ENCODE peak calls at places on chromosomes 11 and 22, in four cellular contexts. Q is adrenal gland, L is mesenchymal stem cell, Y is AG04450. U is an unnamed sample.
A peak's percentile ranks its signal among the peaks of the same experiment; 100 is the strongest.

GRCh38 chr11:3703383-3703782 is 32.2 kb upstream of the CHRNA10 start:
- DNase-seq in Q (no peak), L (no peak), Y (no peak), U (no peak)

GRCh38 chr11:113991718-113992458 is 17.0 kb downstream of the HTR3A start:
- DNase-seq in Q (no peak), L (peak; percentile 36), Y (no peak), U (no peak)

GRCh38 chr22:50020606-50021005 is 8.0 kb upstream of the IL17REL start:
- DNase-seq in Q (no peak), L (no peak), Y (no peak), U (no peak)

GRCh38 chr11:77510095-77510494 is 36.2 kb upstream of the PAK1 start:
- DNase-seq in Q (no peak), L (no peak), Y (no peak), U (no peak)

GRCh38 chr11:93000511-93001476 is 31.3 kb downstream of the MTNR1B start:
- DNase-seq in Q (peak; percentile 48), L (peak; percentile 73), Y (peak; percentile 71), U (peak; percentile 86)

GRCh38 chr22:49923445-49923844 is 5.0 kb downstream of the CRELD2 start:
- DNase-seq in Q (no peak), L (no peak), Y (no peak), U (no peak)

GRCh38 chr11:1471736-1472135 is 14.8 kb downstream of the MOB2 start:
- DNase-seq in Q (no peak), L (no peak), Y (no peak), U (peak; percentile 0)

GRCh38 chr11:130325691-130326090 is 11.0 kb upstream of the ZBTB44 start:
- DNase-seq in Q (no peak), L (no peak), Y (no peak), U (no peak)

GRCh38 chr11:83249972-83250593 is 36.1 kb downstream of the CCDC90B start:
- DNase-seq in Q (no peak), L (peak; percentile 59), Y (peak; percentile 29), U (no peak)

GRCh38 chr22:47605441-47605840 is 843.0 kb downstream of the TBC1D22A start:
- DNase-seq in Q (no peak), L (no peak), Y (no peak), U (no peak)
- H3K9me3 ChIP-seq in Q (no peaks in the 10 kb centered on the region), L (peaks cover 2% of the 10 kb centered on the region), Y (peaks cover 71% of the 10 kb centered on the region), U (no peaks in the 10 kb centered on the region)

DNA sequence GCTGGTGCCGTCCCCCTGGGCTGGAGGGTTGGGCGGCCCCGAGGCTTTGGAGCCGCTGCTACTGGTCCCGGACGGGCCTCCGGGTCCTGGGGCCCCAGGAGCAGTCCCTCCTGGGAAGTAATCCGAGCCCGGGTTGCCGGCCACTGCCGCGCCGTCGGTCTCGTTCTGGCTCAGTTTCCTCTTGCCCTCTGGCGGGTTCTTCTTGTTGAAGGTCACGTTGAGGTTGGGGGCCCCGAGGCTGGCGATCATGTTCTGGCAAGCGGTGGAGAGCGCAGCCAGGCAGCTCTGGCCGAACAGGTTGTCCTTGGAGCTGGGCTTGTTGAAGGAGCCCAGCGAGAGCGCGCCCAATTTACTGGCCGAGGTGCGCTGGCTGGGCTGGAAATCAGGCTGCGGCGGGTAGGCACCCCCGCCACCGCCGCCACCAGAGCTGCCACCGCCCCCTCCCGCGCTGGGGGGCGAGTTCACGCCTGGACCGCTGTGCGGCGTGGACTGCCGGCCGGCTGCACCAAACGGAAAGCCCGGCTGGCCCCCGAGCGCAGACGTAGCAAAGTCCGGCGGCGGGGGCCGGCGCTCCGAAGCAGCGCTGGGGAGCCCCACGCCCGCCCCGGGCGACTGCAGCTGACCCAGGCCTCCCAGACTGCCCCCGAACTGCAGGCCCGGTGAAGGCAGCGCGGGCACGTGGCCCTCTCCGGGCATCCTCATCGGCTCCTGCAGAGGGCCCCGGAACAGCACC is 3.6 kb downstream of the MN1 start:
- DNase-seq in Q (no peak), L (no peak), Y (no peak), U (no peak)
- H3K27me3 ChIP-seq in Q (peaks cover 44% of the 10 kb centered on the region), L (no peaks in the 10 kb centered on the region), Y (peaks cover 23% of the 10 kb centered on the region), U (no peaks in the 10 kb centered on the region)

GRCh38 chr11:2652857-2653643 is 46.7 kb downstream of the KCNQ1OT1 start:
- DNase-seq in Q (no peak), L (no peak), Y (no peak), U (no peak)

GRCh38 chr11:2650343-2650867 is 49.4 kb downstream of the KCNQ1OT1 start:
- DNase-seq in Q (no peak), L (no peak), Y (no peak), U (no peak)

GRCh38 chr11:2652362-2652761 is 47.4 kb downstream of the KCNQ1OT1 start:
- DNase-seq in Q (no peak), L (no peak), Y (no peak), U (no peak)

GRCh38 chr11:2651054-2651617 is 48.7 kb downstream of the KCNQ1OT1 start:
- DNase-seq in Q (no peak), L (no peak), Y (no peak), U (no peak)

DNA sequence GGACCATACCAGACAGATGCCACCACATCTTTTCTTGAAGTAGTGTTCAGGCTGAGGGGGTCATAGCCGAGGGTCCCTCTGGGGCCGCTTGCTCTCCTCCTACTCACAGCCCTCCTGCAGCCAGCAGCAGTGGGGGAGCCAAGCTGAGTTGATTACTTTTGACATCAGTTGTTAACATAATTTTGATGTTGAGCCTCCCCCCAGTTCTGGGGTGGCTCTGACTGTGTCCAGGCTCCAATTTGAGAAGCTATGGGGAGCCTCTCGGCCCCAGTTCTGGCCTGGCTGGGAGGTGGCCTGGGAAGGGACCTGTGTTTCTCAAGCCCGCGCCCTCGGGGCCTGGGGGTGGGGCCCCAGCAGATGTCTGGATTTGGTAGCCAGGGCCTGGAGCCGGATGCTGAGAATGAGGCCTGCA is 48.0 kb downstream of the KCNQ1OT1 start:
- DNase-seq in Q (no peak), L (no peak), Y (no peak), U (no peak)
- H3K9me3 ChIP-seq in Q (no peaks in the 10 kb centered on the region), L (peaks cover 97% of the 10 kb centered on the region), Y (peaks cover 53% of the 10 kb centered on the region), U (peaks cover 38% of the 10 kb centered on the region)

GRCh38 chr11:59418151-59418550 is 8.1 kb downstream of the OR5A2 start:
- DNase-seq in Q (no peak), L (no peak), Y (no peak), U (no peak)
- H3K27me3 ChIP-seq in Q (no peaks in the 10 kb centered on the region), L (no peaks in the 10 kb centered on the region), Y (no peaks in the 10 kb centered on the region), U (no peaks in the 10 kb centered on the region)

DNA sequence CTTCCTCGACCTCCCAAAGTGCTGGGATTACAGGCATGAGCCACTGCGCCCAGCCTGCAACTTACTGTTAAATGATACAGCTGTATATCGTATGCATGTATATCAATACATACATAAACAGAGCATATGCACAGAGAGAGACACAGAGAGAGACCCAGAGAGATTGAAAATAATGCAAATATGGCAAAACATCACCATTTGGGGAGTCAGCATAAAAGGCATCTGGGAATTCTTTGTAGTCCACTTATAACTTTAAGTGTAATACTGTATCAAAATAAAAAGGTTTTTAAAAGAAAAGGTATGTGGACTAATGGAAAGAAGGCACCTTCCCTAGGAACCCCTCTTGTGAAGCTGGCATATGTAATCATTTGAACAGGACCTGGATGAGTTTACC is 21.8 kb downstream of the ALX4 start:
- DNase-seq in Q (no peak), L (no peak), Y (no peak), U (no peak)
- H3K9me3 ChIP-seq in Q (no peaks in the 10 kb centered on the region), L (no peaks in the 10 kb centered on the region), Y (no peaks in the 10 kb centered on the region), U (no peaks in the 10 kb centered on the region)

GRCh38 chr11:72662036-72662435 is 12.2 kb downstream of the PDE2A start:
- DNase-seq in Q (no peak), L (no peak), Y (no peak), U (no peak)
- H3K27me3 ChIP-seq in Q (no peaks in the 10 kb centered on the region), L (peaks cover 62% of the 10 kb centered on the region), Y (peaks cover 61% of the 10 kb centered on the region), U (no peaks in the 10 kb centered on the region)

U was measured in MG63.